ENCODE peak calls at places on chromosomes 13 and 19, in four cellular contexts. E is K562, B is GM12878, K is HepG2. T is an unnamed sample.

GRCh38 chr19:13260883-13261653 is 110.9 kb downstream of the IER2 start:
- DNase-seq in E (peak), B (peak), K (no peak), T (no peak)

GRCh38 chr13:63979951-63980350 is 2564.3 kb upstream of the PCDH20 start:
- DNase-seq in E (no peak), B (no peak), K (no peak), T (no peak)

GRCh38 chr13:44865722-44866484 is 123.4 kb downstream of the NUFIP1 start:
- DNase-seq in E (no peak), B (no peak), K (no peak), T (no peak)

GRCh38 chr13:67175836-67176235 is 54.3 kb downstream of the PCDH9 start:
- DNase-seq in E (no peak), B (no peak), K (no peak), T (no peak)

GRCh38 chr13:45678282-45678681 is 23.8 kb upstream of the CBY2 start:
- DNase-seq in E (no peak), B (no peak), K (no peak), T (no peak)

GRCh38 chr19:33914599-33914998 is 117.9 kb downstream of the KCTD15 start:
- DNase-seq in E (no peak), B (no peak), K (no peak), T (no peak)

GRCh38 chr13:113605866-113606438 is 21.4 kb downstream of the TFDP1 start:
- DNase-seq in E (no peak), B (no peak), K (no peak), T (no peak)

GRCh38 chr13:111954681-111955411 is 112.1 kb upstream of the SOX1 start:
- DNase-seq in E (no peak), B (no peak), K (no peak), T (no peak)

GRCh38 chr13:82136880-82137279 is 1745.4 kb downstream of the SLITRK1 start:
- DNase-seq in E (no peak), B (no peak), K (no peak), T (no peak)

GRCh38 chr13:99363949-99364348 is 56.8 kb upstream of the GPR183 start:
- DNase-seq in E (no peak), B (no peak), K (no peak), T (no peak)

GRCh38 chr19:52949422-52949821 is 13.3 kb downstream of the ZNF816 start:
- DNase-seq in E (no peak), B (no peak), K (no peak), T (no peak)

GRCh38 chr13:109790951-109791605 is 4.7 kb upstream of the IRS2 start:
- DNase-seq in E (no peak), B (no peak), K (peak), T (no peak)

GRCh38 chr19:40576181-40576584 is 490 bp upstream of the SHKBP1 start:
- DNase-seq in E (no peak), B (no peak), K (no peak), T (peak)

GRCh38 chr19:32924200-32924599 is 47.6 kb downstream of the CEP89 start:
- DNase-seq in E (no peak), B (no peak), K (no peak), T (no peak)

GRCh38 chr13:111152836-111153235 is 37.7 kb downstream of the ARHGEF7 start:
- DNase-seq in E (no peak), B (no peak), K (peak), T (no peak)

GRCh38 chr19:48637449-48637947 is 319 bp upstream of the DBP start:
- DNase-seq in E (peak), B (peak), K (peak), T (peak)

GRCh38 chr19:48637948-48638830 is 1.0 kb upstream of the DBP start:
- DNase-seq in E (peak), B (no peak), K (peak), T (peak)

GRCh38 chr19:48635263-48635965 is 1.8 kb downstream of the DBP start:
- DNase-seq in E (peak), B (no peak), K (no peak), T (peak)

GRCh38 chr19:48635966-48636858 is 967 bp downstream of the DBP start:
- DNase-seq in E (no peak), B (no peak), K (no peak), T (peak)

DNA sequence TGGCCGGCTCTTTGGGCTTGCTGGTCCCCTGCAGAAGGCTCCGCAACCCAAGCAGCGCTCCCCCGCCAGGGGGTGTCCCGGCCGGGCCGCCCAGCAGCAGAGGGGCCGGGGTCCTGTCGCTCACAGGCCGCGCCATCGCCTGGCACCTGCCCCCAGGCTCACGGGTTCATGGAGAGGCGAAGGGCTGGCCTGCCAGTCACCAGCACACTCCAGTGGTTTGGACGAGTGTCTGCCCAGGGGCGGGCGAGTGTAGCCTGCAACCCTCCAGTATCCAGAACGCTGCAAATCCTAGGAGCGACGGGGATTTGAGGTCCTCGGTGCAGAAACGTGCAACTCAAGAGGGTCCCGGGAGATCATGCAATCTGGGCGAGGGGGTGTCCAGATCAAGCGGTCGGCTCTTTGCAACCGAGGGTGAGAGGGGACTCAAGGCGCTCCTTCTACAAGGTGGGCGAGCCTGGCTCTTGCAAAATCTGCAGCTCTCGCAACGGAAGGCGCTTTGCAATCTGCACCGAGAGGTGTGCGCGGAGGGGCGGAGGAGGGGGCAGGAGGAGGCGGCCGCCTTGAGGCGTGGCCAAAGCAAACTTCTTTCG is at the start of gene DBP:
- DNase-seq in E (no peak), B (no peak), K (no peak), T (no peak)
- TF ChIP-seq USF2 in E (no peak), B (no peak), K (no peak), T (no peak)

DNA sequence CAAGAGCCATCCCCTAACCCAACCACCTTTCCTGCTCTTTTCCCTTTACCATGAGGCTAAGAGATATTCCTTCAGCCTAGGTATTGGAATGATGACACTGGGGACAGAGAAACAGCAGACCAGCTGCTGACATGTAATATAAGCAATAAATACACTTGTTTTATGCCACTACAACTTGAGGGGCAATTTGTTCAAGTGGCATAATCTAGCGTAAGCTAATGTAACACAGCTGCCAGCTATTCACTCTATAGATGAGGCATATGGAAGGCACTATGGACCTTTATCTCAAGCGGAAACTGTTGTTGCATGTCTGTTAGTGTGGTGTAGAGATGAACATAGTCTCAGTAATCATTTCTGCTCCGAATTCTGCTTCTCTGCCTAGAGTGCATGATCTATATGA is 111.1 kb downstream of the STARD13 start:
- DNase-seq in E (no peak), B (no peak), K (no peak), T (no peak)
- TF ChIP-seq ZNF274 in E (no peak), B (no peak), K (no peak), T (no peak)

GRCh38 chr19:11480081-11480926 is 542 bp downstream of the ELAVL3 start:
- DNase-seq in E (no peak), B (no peak), K (no peak), T (no peak)

GRCh38 chr19:11479470-11480080 is 1.3 kb downstream of the ELAVL3 start:
- DNase-seq in E (peak), B (no peak), K (peak), T (peak)

GRCh38 chr19:11481777-11482383 is 1.0 kb upstream of the ELAVL3 start:
- DNase-seq in E (peak), B (peak), K (peak), T (peak)

GRCh38 chr19:11482384-11483050 is 1.7 kb upstream of the ELAVL3 start:
- DNase-seq in E (peak), B (peak), K (peak), T (peak)

GRCh38 chr19:11480927-11481776 is at the start of gene ELAVL3:
- DNase-seq in E (no peak), B (no peak), K (no peak), T (peak)
- TF ChIP-seq USF2 in E (no peak), B (no peak), K (no peak), T (no peak)

DNA sequence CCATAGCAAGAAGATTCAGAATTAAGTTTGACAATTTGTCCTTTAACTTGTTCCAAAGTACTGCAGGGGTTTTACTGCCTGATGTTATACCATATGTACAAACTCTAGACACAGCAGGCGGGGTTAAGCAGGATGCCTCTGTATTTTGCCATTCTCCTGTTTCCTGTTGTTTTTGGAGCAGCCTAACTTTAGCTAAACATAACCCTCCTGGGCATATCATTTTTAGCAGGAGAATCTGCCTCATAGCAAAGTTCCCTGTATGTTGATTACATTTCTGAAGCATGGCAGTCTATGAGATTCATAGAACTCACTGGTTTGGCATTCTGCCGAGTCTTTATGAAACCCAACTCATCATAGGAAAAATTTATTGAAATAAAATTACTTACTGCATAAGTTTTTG is 5.2 kb downstream of the LHFPL6 start:
- DNase-seq in E (no peak), B (no peak), K (no peak), T (no peak)
- TF ChIP-seq ZNF274 in E (no peak), B (no peak), K (no peak), T (no peak)

DNA sequence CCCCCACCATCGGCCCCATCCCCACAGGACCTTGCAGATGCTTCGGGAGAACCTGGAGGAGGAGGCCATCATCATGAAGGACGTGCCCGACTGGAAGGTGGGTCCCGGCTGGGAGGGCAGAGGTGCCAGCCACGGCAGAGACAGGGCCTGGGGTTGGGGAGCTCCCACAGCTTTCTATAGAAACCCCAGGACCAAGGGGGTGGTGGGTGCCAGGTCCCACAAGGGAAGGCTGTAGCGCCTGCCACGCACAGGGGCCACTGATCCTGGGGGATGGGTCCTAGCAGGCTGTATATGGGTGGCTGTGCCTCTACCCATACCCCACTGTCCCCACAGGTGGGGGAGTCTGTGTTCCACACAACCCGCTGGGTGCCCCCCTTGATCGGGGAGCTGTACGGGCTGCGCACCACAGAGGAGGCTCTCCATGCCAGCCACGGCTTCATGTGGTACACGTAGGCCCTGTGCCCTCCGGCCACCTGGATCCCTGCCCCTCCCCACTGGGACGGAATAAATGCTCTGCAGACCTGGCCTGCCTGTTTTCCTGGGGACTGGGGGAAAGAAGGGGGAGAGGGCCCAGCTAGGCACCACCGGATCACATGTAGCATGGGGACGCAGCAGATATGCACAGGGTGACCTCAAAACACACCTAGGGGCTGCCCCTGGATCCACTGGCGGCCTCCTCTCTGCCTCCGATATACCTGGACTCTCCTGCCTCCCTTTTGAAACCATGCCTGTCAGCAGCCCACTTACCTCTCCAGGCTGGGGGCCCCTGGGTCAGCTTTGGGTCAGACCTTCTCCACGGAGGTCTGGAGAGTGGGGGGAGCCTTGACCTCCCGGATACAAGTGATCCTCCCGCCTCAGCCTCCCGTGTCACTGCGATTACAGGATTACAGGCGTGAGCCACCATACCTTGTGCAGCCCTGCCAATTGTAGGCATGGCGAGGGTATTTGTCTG is 761 bp upstream of the YJEFN3 start:
- DNase-seq in E (no peak), B (no peak), K (no peak), T (no peak)
- TF ChIP-seq USF2 in E (no peak), B (no peak), K (no peak), T (no peak)

GRCh38 chr13:43087960-43088580 is 64.7 kb downstream of the DNAJC15 start:
- DNase-seq in E (no peak), B (no peak), K (no peak), T (no peak)
- TF ChIP-seq ZNF274 in E (no peak), B (no peak), K (no peak), T (no peak)

GRCh38 chr19:48872884-48873475 is 759 bp downstream of the PPP1R15A start:
- DNase-seq in E (peak), B (peak), K (peak), T (peak)
- TF ChIP-seq USF2 in E (no peak), B (no peak), K (no peak), T (no peak)

GRCh38 chr19:24000656-24001055 is 86.0 kb downstream of the ZNF726 start:
- DNase-seq in E (no peak), B (no peak), K (no peak), T (no peak)

GRCh38 chr19:23999821-24000610 is 85.3 kb downstream of the ZNF726 start:
- DNase-seq in E (no peak), B (no peak), K (no peak), T (no peak)

GRCh38 chr19:23992348-23992747 is 77.7 kb downstream of the ZNF726 start:
- DNase-seq in E (no peak), B (no peak), K (no peak), T (no peak)

GRCh38 chr19:23998568-23998967 is 83.9 kb downstream of the ZNF726 start:
- DNase-seq in E (no peak), B (no peak), K (no peak), T (no peak)

DNA sequence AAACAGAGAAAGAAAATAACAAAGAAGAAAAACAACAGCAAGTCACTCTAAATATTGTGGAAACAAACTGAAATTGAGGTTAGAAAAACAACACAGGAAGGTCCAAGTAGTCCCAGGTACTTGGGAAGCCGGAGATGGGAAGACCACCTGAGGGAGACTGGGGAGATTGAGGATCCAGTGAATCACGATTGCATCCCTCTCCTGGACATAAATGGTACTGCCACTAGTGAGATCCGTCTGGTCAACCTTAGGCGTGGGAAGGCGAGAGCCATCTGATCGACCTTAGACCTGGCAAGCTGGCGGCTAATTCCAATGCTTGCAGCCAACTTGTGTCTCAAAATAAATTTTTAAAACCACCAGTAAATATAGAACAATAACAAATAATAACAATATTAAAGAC is 81.9 kb downstream of the ZNF726 start:
- DNase-seq in E (peak), B (no peak), K (peak), T (peak)
- TF ChIP-seq ZNF274 in E (no peak), B (no peak), K (no peak), T (no peak)

DNA sequence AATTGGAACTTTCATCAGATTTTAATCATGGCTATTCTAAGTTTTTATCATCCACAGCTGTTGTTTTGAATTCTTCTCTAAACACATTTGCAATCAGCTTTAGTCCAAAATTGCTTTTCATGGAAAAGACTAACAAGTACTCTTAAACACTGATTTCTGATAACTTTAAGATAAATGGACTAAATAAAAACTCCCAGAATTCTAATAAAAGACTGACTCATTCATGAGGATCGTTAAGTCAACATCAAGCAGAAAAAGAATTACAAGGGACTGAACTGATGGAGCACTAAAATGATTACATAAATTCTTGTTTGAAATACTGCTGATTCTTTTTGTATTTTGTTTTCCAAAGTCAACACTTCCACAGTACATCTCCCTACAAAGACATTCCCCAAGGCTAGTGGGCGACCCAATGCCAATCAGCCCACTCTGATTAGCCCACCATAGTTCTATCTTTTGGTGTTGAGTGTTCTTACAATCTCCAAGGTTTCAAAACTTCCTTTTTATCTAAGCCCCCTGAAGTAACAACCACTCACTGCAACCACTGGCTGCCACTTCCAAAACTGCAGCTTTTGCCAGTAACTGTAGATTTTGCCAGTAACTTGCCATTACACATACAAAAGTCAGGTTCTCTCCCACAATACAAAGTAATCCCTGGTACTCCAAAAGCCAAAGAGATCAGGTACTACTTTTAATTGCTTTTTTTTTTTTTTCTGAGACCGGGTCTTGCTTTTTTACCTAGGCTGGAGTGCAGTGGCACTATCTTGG is 14.0 kb upstream of the NAA16 start:
- DNase-seq in E (no peak), B (no peak), K (no peak), T (no peak)
- TF ChIP-seq USF2 in E (no peak), B (no peak), K (no peak), T (no peak)

GRCh38 chr13:33868343-33868994 is 50.5 kb downstream of the RFC3 start:
- DNase-seq in E (no peak), B (no peak), K (no peak), T (no peak)

GRCh38 chr13:33870046-33870668 is 52.2 kb downstream of the RFC3 start:
- DNase-seq in E (no peak), B (no peak), K (no peak), T (no peak)

GRCh38 chr13:33871207-33872004 is 53.5 kb downstream of the RFC3 start:
- DNase-seq in E (no peak), B (no peak), K (peak), T (no peak)

GRCh38 chr13:33867472-33867871 is 49.5 kb downstream of the RFC3 start:
- DNase-seq in E (peak), B (no peak), K (no peak), T (no peak)

DNA sequence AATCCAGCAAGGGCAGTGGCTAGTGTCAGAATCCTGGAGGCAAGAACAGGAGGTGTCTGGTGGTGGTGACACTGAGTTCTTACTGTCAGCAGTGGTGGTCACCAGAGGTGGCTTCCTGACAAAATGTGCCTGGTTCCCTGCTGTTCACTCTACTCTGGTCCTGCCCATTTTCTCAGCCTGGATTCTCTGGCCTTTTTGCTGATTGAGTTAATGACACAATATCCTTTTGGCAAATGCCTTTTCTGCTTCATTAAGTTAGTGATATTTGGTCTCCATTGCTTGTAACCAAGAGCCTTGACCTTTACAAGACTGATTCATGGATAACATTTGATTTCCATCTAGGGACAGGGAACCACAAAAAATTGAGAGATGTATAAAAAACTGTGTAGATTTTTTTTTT is 51.1 kb downstream of the RFC3 start:
- DNase-seq in E (no peak), B (no peak), K (no peak), T (no peak)
- TF ChIP-seq ZNF274 in E (no peak), B (no peak), K (no peak), T (no peak)